ENCODE peak calls at places on chromosomes 2 and 18, in five cellular contexts. E is A549, P is adrenal gland, X is endothelial cell, T is heart left ventricle. H is an unnamed sample.

GRCh38 chr2:30802611-30803010 is 4.6 kb downstream of the CAPN13 start:
- DNase-seq in E (no peak), P (no peak), X (no peak), T (no peak), H (no peak)

GRCh38 chr2:121142452-121142851 is 142.6 kb downstream of the TFCP2L1 start:
- DNase-seq in E (no peak), P (no peak), X (no peak), T (no peak), H (no peak)

GRCh38 chr2:169838743-169839489 is 11.7 kb downstream of the UBR3 start:
- DNase-seq in E (no peak), P (no peak), X (no peak), T (no peak), H (no peak)

GRCh38 chr2:74735009-74735408 is 81.0 kb downstream of the SEMA4F start:
- DNase-seq in E (no peak), P (no peak), X (no peak), T (no peak), H (no peak)

GRCh38 chr2:42133771-42134195 is 35.4 kb upstream of the EML4 start:
- DNase-seq in E (no peak), P (no peak), X (no peak), T (no peak), H (no peak)

GRCh38 chr2:58845011-58845410 is 603.9 kb upstream of the FANCL start:
- DNase-seq in E (no peak), P (no peak), X (no peak), T (no peak), H (no peak)

GRCh38 chr18:63433349-63433866 is 11.1 kb upstream of the VPS4B start:
- DNase-seq in E (no peak), P (no peak), X (no peak), T (no peak), H (no peak)

GRCh38 chr18:24402209-24402785 is 4.7 kb upstream of the OSBPL1A start:
- DNase-seq in E (no peak), P (no peak), X (peak), T (no peak), H (no peak)

GRCh38 chr2:8120979-8121825 is 560.7 kb upstream of the ID2 start:
- DNase-seq in E (no peak), P (no peak), X (no peak), T (no peak), H (no peak)

GRCh38 chr2:226892729-226893128 is 56.9 kb downstream of the RHBDD1 start:
- DNase-seq in E (no peak), P (no peak), X (no peak), T (no peak), H (no peak)

GRCh38 chr2:217837001-217837491 is 165.7 kb downstream of the TNS1 start:
- DNase-seq in E (peak), P (peak), X (no peak), T (peak), H (no peak)

GRCh38 chr18:31645411-31645810 is 39.0 kb downstream of the B4GALT6 start:
- DNase-seq in E (no peak), P (no peak), X (no peak), T (no peak), H (no peak)

GRCh38 chr18:65439184-65439583 is 311.6 kb upstream of the CDH7 start:
- DNase-seq in E (peak), P (no peak), X (no peak), T (no peak), H (peak)

GRCh38 chr2:232476045-232476444 is 11.6 kb downstream of the ECEL1 start:
- DNase-seq in E (no peak), P (no peak), X (no peak), T (no peak), H (no peak)

GRCh38 chr2:85409719-85410583 is at the start of gene CAPG:
- DNase-seq in E (peak), P (no peak), X (no peak), T (peak), H (no peak)

GRCh38 chr2:178306351-178307073 is 112.2 kb downstream of the OSBPL6 start:
- DNase-seq in E (peak), P (peak), X (peak), T (no peak), H (peak)

GRCh38 chr2:197846789-197847188 is 42.4 kb downstream of the PLCL1 start:
- DNase-seq in E (no peak), P (no peak), X (no peak), T (no peak), H (no peak)

GRCh38 chr2:105802587-105802986 is 57.9 kb downstream of the NCK2 start:
- DNase-seq in E (no peak), P (no peak), X (no peak), T (no peak), H (no peak)

GRCh38 chr2:10650746-10651145 is 39.0 kb downstream of the NOL10 start:
- DNase-seq in E (no peak), P (no peak), X (no peak), T (no peak), H (no peak)

GRCh38 chr2:208619993-208620392 is 213.4 kb downstream of the PTH2R start:
- DNase-seq in E (no peak), P (no peak), X (no peak), T (no peak), H (no peak)

GRCh38 chr2:181774601-181775179 is 94.4 kb upstream of the NEUROD1 start:
- DNase-seq in E (peak), P (no peak), X (no peak), T (no peak), H (no peak)

GRCh38 chr2:160784034-160784433 is 290.4 kb upstream of the RBMS1 start:
- DNase-seq in E (peak), P (no peak), X (no peak), T (no peak), H (no peak)

GRCh38 chr2:200308421-200309295 is 2.2 kb downstream of the SPATS2L start:
- DNase-seq in E (no peak), P (no peak), X (no peak), T (no peak), H (no peak)

GRCh38 chr2:21268197-21268870 is 144.6 kb downstream of the TDRD15 start:
- DNase-seq in E (no peak), P (peak), X (no peak), T (peak), H (no peak)

GRCh38 chr2:105849431-105850179 is 104.9 kb downstream of the NCK2 start:
- DNase-seq in E (no peak), P (no peak), X (no peak), T (no peak), H (no peak)

GRCh38 chr2:86468162-86469033 is 27.2 kb downstream of the KDM3A start:
- DNase-seq in E (no peak), P (no peak), X (no peak), T (no peak), H (no peak)

GRCh38 chr18:9513971-9514512 is 38.7 kb downstream of the RALBP1 start:
- DNase-seq in E (peak), P (no peak), X (no peak), T (no peak), H (no peak)

GRCh38 chr2:168490916-168491605 is 35.0 kb downstream of the CERS6 start:
- DNase-seq in E (no peak), P (peak), X (no peak), T (no peak), H (no peak)

GRCh38 chr2:58923869-58924268 is 682.7 kb upstream of the FANCL start:
- DNase-seq in E (peak), P (no peak), X (no peak), T (no peak), H (no peak)

GRCh38 chr2:240507060-240507777 is 50.6 kb downstream of the ANKMY1 start:
- DNase-seq in E (no peak), P (no peak), X (no peak), T (no peak), H (no peak)

DNA sequence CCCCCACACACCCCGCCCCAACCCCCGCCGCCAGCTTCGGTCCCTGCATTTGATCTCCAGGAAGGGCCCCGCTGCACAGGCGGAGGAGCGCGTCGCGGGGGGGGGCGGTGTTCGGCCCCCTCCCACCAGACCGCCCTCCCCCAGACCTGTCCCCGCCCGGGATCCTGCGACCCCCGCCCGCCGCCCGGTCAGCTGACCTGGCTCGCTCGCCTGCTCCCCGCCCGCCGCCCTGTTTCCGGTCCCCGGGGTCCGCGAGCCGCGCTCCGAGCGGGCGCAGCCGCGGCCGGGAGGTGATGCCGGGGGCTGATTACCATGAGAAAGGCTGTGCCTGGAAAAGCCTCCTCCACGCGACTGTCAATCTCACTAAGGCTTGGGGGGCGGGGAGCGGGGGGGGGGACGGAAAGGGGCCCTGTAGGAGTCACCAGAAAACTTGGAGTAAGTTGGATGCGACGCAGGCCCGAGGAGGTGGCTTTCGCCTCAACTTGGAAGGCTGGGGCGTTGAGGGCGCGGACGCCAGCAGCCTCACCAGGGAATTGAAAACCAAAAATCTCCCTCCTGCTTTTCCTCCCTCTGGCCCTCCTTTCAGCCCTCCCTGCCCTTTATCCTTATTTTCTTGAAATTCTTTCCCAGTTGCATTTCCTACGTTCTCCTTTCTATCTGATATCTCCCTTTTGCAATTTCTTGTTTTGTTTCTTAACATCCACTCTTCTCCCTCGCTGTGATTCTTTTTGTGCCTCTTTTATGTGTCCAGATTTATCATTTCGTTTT is 4.5 kb upstream of the ZEB2 start:
- DNase-seq in E (no peak), P (peak), X (peak), T (peak), H (no peak)
- TF ChIP-seq CTCF in E (no peak), P (no peak), X (no peak), T (no peak), H (no peak)

GRCh38 chr18:12891561-12891960 is 7.5 kb upstream of the PTPN2 start:
- DNase-seq in E (no peak), P (no peak), X (no peak), T (no peak), H (no peak)

GRCh38 chr18:12886498-12887126 is 2.6 kb upstream of the PTPN2 start:
- DNase-seq in E (peak), P (peak), X (no peak), T (no peak), H (no peak)

GRCh38 chr18:12890964-12891363 is 6.9 kb upstream of the PTPN2 start:
- DNase-seq in E (no peak), P (no peak), X (no peak), T (no peak), H (no peak)

GRCh38 chr18:12895016-12895415 is 11.0 kb upstream of the PTPN2 start:
- DNase-seq in E (no peak), P (no peak), X (no peak), T (no peak), H (no peak)

DNA sequence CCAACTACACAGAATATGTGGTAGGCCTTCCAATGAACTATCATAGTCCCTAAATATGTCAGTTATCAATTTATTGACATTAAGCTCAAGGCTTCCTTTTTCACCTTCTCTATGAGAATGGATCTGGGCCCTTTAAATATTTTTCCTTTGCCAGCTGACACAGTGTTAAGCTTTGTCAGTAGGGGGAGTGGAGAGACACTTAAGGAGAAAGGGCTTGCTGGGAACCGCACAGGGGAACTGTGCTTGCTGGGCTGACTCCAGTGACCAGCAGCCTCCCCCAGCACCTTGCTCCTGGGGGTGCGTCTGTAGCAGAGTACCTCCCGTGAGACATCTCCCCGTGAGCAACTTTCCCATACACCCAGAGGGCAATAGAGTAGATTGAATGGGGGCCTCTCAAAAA is 6.5 kb upstream of the PTPN2 start:
- DNase-seq in E (peak), P (no peak), X (no peak), T (no peak), H (no peak)
- TF ChIP-seq CTCF in E (no peak), P (no peak), X (no peak), T (no peak), H (peak)

GRCh38 chr2:127027715-127028114 is 79.2 kb downstream of the BIN1 start:
- DNase-seq in E (peak), P (no peak), X (no peak), T (no peak), H (no peak)

GRCh38 chr2:127023504-127023903 is 83.5 kb downstream of the BIN1 start:
- DNase-seq in E (no peak), P (no peak), X (no peak), T (no peak), H (no peak)

GRCh38 chr2:127025357-127026062 is 81.4 kb downstream of the BIN1 start:
- DNase-seq in E (peak), P (peak), X (peak), T (peak), H (peak)

GRCh38 chr2:127022817-127023216 is 84.1 kb downstream of the BIN1 start:
- DNase-seq in E (no peak), P (no peak), X (no peak), T (no peak), H (no peak)

GRCh38 chr2:127024769-127025356 is 82.1 kb downstream of the BIN1 start:
- DNase-seq in E (peak), P (no peak), X (peak), T (no peak), H (no peak)
- TF ChIP-seq CTCF in E (no peak), P (no peak), X (no peak), T (no peak), H (no peak)

GRCh38 chr2:241654551-241654950 is 17.1 kb downstream of the ATG4B start:
- DNase-seq in E (no peak), P (no peak), X (no peak), T (no peak), H (no peak)

GRCh38 chr2:241652722-241653121 is 15.2 kb downstream of the ATG4B start:
- DNase-seq in E (no peak), P (no peak), X (no peak), T (no peak), H (no peak)

GRCh38 chr2:241652142-241652541 is 14.6 kb downstream of the ATG4B start:
- DNase-seq in E (no peak), P (no peak), X (no peak), T (no peak), H (no peak)

GRCh38 chr2:241655516-241656189 is 18.2 kb downstream of the ATG4B start:
- DNase-seq in E (no peak), P (no peak), X (no peak), T (no peak), H (no peak)

GRCh38 chr2:241653210-241653750 is 15.8 kb downstream of the ATG4B start:
- DNase-seq in E (no peak), P (no peak), X (no peak), T (no peak), H (no peak)
- TF ChIP-seq CTCF in E (no peak), P (no peak), X (no peak), T (no peak), H (no peak)